ENCODE peak calls at places on chromosomes 4 and X, in nine cellular contexts. A is GM20000; K is BJ; F is psoas muscle; E is cardiac muscle cell; I is activated CD8-positive, alpha-beta T cell treated with anti-CD3 and anti-CD28 coated beads for 36 hours; X is lower leg skin; S is nephron progenitor cell; N is fibroblast of pulmonary artery. V is an unnamed sample.

GRCh38 chr4:156654410-156654809 is 317.2 kb downstream of the PDGFC start:
- DNase-seq in A (no peak), K (no peak), F (no peak), E (no peak), I (no peak), X (no peak), S (no peak), N (no peak), V (peak)

GRCh38 chr4:74161676-74162450 is 3.9 kb downstream of the MTHFD2L start:
- DNase-seq in A (no peak), K (no peak), F (no peak), E (no peak), I (no peak), X (no peak), S (no peak), N (peak), V (no peak)

GRCh38 chrX:1507511-1508463 is 29.2 kb downstream of the P2RY8 start:
- DNase-seq in A (peak), K (no peak), F (no peak), E (no peak), I (peak), X (no peak), S (no peak), N (no peak), V (peak)

GRCh38 chr4:153418114-153418513 is 48.0 kb upstream of the TMEM131L start:
- DNase-seq in A (no peak), K (no peak), F (no peak), E (no peak), I (no peak), X (no peak), S (no peak), N (peak), V (peak)

GRCh38 chrX:103406256-103406655 is 29.9 kb downstream of the BEX3 start:
- DNase-seq in A (no peak), K (no peak), F (no peak), E (no peak), I (no peak), X (no peak), S (no peak), N (no peak), V (no peak)

GRCh38 chr4:56787380-56787779 is 34.1 kb downstream of the SPINK2 start:
- DNase-seq in A (no peak), K (no peak), F (no peak), E (peak), I (no peak), X (no peak), S (peak), N (peak), V (no peak)

GRCh38 chrX:94288325-94288724 is 614.3 kb downstream of the FAM133A start:
- DNase-seq in A (no peak), K (no peak), F (no peak), E (no peak), I (no peak), X (no peak), S (no peak), N (no peak), V (no peak)

GRCh38 chr4:183960021-183960420 is 54.9 kb downstream of the STOX2 start:
- DNase-seq in A (no peak), K (no peak), F (peak), E (peak), I (no peak), X (peak), S (peak), N (peak), V (peak)

GRCh38 chr4:7041851-7042696 is 1.1 kb upstream of the TADA2B start:
- DNase-seq in A (no peak), K (no peak), F (peak), E (no peak), I (peak), X (peak), S (peak), N (no peak), V (peak)

GRCh38 chr4:58144721-58145120 is 1034.5 kb upstream of the IGFBP7 start:
- DNase-seq in A (no peak), K (no peak), F (no peak), E (no peak), I (no peak), X (no peak), S (no peak), N (no peak), V (no peak)

GRCh38 chr4:58149404-58150085 is 1039.4 kb upstream of the IGFBP7 start:
- DNase-seq in A (no peak), K (no peak), F (no peak), E (no peak), I (no peak), X (no peak), S (no peak), N (no peak), V (no peak)
- TF ChIP-seq CTCF in A (no peak), K (no peak), F (no peak), E (no peak), I (no peak), X (no peak), S (no peak), N (no peak), V (no peak)

GRCh38 chr4:60432911-60433310 is 767.2 kb upstream of the ADGRL3 start:
- DNase-seq in A (no peak), K (no peak), F (no peak), E (no peak), I (no peak), X (no peak), S (no peak), N (no peak), V (no peak)
- TF ChIP-seq CTCF in A (no peak), K (no peak), F (no peak), E (no peak), I (no peak), X (no peak), S (no peak), N (no peak), V (no peak)

DNA sequence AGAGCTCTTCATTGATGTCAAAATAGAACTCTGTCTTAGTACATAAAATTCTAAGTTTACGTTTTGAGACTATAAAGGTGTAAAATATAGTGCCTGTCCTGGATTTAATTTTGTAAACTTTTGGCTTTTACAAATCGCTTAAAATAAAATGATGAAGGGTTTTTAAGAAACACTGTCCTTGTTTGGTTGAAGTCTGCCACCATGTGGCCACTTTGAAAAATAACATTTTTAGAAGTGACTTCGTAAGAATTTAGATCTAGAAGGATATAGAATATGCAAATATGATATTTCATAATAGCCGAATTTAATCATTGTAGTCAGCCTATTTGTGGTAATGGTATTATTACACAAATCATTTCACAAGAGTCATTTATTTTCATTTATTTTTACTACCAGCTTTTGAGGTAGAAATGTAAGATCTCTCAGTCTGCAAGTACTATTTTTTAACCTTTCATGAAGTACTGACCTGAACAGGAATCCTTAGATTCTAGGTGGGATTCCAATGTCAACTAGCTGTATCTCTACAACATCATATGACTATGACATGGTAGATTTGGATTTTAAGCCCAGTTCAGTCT is 31.0 kb upstream of the FAT4 start:
- DNase-seq in A (peak), K (no peak), F (no peak), E (peak), I (no peak), X (no peak), S (peak), N (peak), V (peak)
- TF ChIP-seq CTCF in A (no peak), K (peak), F (peak), E (peak), I (peak), X (no peak), S (peak), N (peak), V (peak)

DNA sequence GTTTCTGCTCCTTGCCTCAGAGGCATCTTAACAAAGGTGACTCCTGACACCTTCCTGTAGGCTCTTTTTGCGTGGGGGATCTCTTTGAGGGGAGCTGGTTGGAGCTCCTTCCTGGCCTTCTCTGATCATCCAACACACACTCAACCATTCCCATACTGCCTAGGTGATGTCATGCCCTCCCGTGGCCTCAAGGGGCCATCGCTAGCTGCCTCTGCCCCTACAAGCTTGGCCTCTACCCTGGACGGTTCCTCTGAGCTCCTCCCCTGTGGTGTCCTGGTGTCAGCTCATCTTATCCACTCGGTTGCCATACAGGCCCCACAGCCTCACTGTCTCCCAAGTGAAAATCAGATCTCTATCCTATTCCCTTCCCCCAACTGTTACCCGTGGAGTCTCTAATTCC is 13.7 kb upstream of the ZNF185 start:
- DNase-seq in A (no peak), K (no peak), F (no peak), E (no peak), I (no peak), X (no peak), S (no peak), N (no peak), V (no peak)
- TF ChIP-seq CTCF in A (no peak), K (no peak), F (no peak), E (no peak), I (no peak), X (no peak), S (no peak), N (no peak), V (no peak)

DNA sequence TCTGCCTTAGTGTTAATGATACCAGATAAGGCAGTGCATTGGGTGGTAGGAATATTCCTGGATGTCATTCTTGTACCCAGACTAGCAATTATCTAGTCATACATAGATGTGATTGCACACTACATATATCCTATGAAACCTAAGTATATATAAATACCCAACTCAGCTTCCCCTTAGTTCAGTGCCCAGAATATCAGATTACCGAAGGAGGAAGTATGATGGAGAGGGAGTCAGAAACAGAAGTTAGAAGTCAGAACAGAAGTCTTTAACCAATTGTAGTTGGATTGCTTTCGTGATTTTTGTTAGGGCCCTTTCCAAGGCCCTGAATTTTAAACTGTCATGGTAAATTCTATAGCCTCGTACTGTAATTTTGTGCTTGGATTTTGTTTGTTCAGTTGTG is 42.9 kb downstream of the MOB1B start:
- DNase-seq in A (no peak), K (no peak), F (no peak), E (no peak), I (no peak), X (no peak), S (no peak), N (no peak), V (peak)
- TF ChIP-seq CTCF in A (no peak), K (no peak), F (no peak), E (no peak), I (no peak), X (no peak), S (no peak), N (no peak), V (no peak)

GRCh38 chr4:138522366-138522765 is 280.2 kb upstream of the SLC7A11 start:
- DNase-seq in A (peak), K (no peak), F (no peak), E (peak), I (no peak), X (no peak), S (no peak), N (peak), V (peak)
- TF ChIP-seq CTCF in A (no peak), K (peak), F (peak), E (peak), I (no peak), X (no peak), S (no peak), N (peak), V (peak)

DNA sequence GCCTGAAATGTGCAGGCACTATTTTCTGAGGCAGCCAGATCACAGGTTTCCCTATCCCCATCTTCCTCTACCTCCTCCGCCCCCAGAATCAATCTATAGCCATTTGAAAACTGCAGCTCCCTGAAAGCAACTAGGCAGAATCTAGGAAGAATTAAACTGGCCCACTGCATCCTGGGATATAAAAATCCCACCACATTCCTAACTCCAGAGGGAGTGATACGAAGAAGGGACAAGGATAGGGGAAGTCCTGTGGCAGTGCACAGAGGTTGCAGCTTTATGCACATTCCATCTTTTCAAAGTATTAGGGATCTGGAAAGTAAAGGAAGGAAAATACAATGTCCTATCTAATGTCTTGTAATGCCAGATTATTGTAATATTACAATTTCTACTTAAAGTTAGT is 18.3 kb upstream of the HERC3 start:
- DNase-seq in A (no peak), K (no peak), F (no peak), E (peak), I (no peak), X (no peak), S (no peak), N (peak), V (no peak)
- TF ChIP-seq CTCF in A (no peak), K (peak), F (no peak), E (peak), I (no peak), X (no peak), S (peak), N (peak), V (no peak)

GRCh38 chrX:142804085-142804484 is 221.6 kb upstream of the SPANXN4 start:
- DNase-seq in A (no peak), K (no peak), F (no peak), E (peak), I (no peak), X (no peak), S (peak), N (no peak), V (peak)
- TF ChIP-seq CTCF in A (no peak), K (no peak), F (no peak), E (no peak), I (no peak), X (no peak), S (no peak), N (no peak), V (peak)